ENCODE peak calls at places on chromosomes 12 and 14, in seven cellular contexts. E is GM19239; Y is mesothelial cell of epicardium; W is lower lobe of right lung; Q is effector memory CD4-positive, alpha-beta T cell; P is stimulated activated CD4-positive, alpha-beta T cell treated with anti-CD3 and anti-CD28 coated beads, Interleukin-1b, Interleukin-23, amount 100 ng/mL, for 24 hours; H is AG10803. U is an unnamed sample.

GRCh38 chr12:120110550-120111501 is 5.7 kb downstream of the RAB35 start:
- DNase-seq in E (no peak), Y (no peak), W (peak; percentile 88), Q (peak; percentile 23), P (peak; percentile 20), H (no peak), U (no peak)

GRCh38 chr14:53879022-53879686 is 77.5 kb downstream of the BMP4 start:
- DNase-seq in E (no peak), Y (no peak), W (no peak), Q (no peak), P (no peak), H (no peak), U (no peak)

GRCh38 chr12:76901628-76902386 is 23.0 kb upstream of the CSRP2 start:
- DNase-seq in E (no peak), Y (no peak), W (no peak), Q (no peak), P (no peak), H (no peak), U (no peak)

GRCh38 chr12:77940566-77940965 is 109.9 kb downstream of the NAV3 start:
- DNase-seq in E (no peak), Y (no peak), W (no peak), Q (no peak), P (no peak), H (peak; percentile 82), U (no peak)

GRCh38 chr14:22344673-22345072 is 244.4 kb downstream of the DAD1 start:
- DNase-seq in E (no peak), Y (no peak), W (no peak), Q (no peak), P (no peak), H (no peak), U (no peak)

GRCh38 chr12:119692410-119692809 is 24.5 kb downstream of the PRKAB1 start:
- DNase-seq in E (no peak), Y (no peak), W (no peak), Q (no peak), P (no peak), H (peak; percentile 43), U (no peak)

GRCh38 chr12:104575442-104575841 is 118.7 kb downstream of the CHST11 start:
- DNase-seq in E (no peak), Y (no peak), W (no peak), Q (no peak), P (no peak), H (no peak), U (no peak)

GRCh38 chr12:19783547-19784444 is 344.5 kb downstream of the AEBP2 start:
- DNase-seq in E (no peak), Y (no peak), W (no peak), Q (no peak), P (no peak), H (no peak), U (no peak)

GRCh38 chr14:21191809-21192446 is 36.1 kb upstream of the OR5AU1 start:
- DNase-seq in E (peak; percentile 55), Y (peak; percentile 43), W (peak; percentile 92), Q (peak; percentile 63), P (peak; percentile 35), H (peak; percentile 26), U (no peak)

GRCh38 chr12:101795786-101796185 is 35.0 kb downstream of the GNPTAB start:
- DNase-seq in E (no peak), Y (no peak), W (no peak), Q (no peak), P (no peak), H (no peak), U (no peak)

GRCh38 chr14:74599946-74600345 is 12.1 kb downstream of the LTBP2 start:
- DNase-seq in E (no peak), Y (no peak), W (no peak), Q (no peak), P (no peak), H (no peak), U (no peak)

GRCh38 chr12:82740129-82741000 is 53.7 kb downstream of the TMTC2 start:
- DNase-seq in E (no peak), Y (no peak), W (no peak), Q (no peak), P (no peak), H (peak; percentile 55), U (no peak)

GRCh38 chr12:2113501-2113912 is 60.7 kb downstream of the CACNA1C start:
- DNase-seq in E (no peak), Y (no peak), W (no peak), Q (no peak), P (no peak), H (peak; percentile 21), U (no peak)

GRCh38 chr14:81277096-81277495 is 56.3 kb upstream of the GTF2A1 start:
- DNase-seq in E (no peak), Y (no peak), W (no peak), Q (no peak), P (no peak), H (no peak), U (no peak)

GRCh38 chr14:64806202-64806861 is 73.4 kb downstream of the SPTB start:
- DNase-seq in E (no peak), Y (no peak), W (no peak), Q (no peak), P (no peak), H (peak; percentile 80), U (peak; percentile 60)